ENCODE peak calls at places on chromosome 10, in seven cellular contexts. Q is ascending aorta, R is GM10248, V is cardiac muscle cell, L is Calu3, O is GM12865, M is suprapubic skin. H is an unnamed sample.

GRCh38 chr10:4849555-4850242 is 23.7 kb downstream of the AKR1E2 start:
- DNase-seq in M (peak), L (peak), R (peak), O (peak), V (peak), Q (peak), H (peak)

GRCh38 chr10:72263613-72264241 is 10.0 kb upstream of the DDIT4 start:
- DNase-seq in Q (no peak), O (peak), V (peak), L (peak), R (no peak), M (no peak), H (no peak)

GRCh38 chr10:26274391-26274790 is 57.8 kb downstream of the GAD2 start:
- DNase-seq in Q (no peak), V (no peak), L (no peak), M (no peak), O (no peak), R (no peak), H (no peak)

GRCh38 chr10:51095444-51095843 is 21.2 kb downstream of the PRKG1 start:
- DNase-seq in V (peak), M (no peak), Q (no peak), R (no peak), O (no peak), L (no peak), H (no peak)

GRCh38 chr10:15860692-15861201 is 440 bp upstream of the MINDY3 start:
- DNase-seq in M (no peak), O (no peak), R (no peak), L (no peak), V (no peak), Q (no peak), H (no peak)

GRCh38 chr10:16835223-16835622 is 18.0 kb upstream of the RSU1 start:
- DNase-seq in O (no peak), M (no peak), Q (no peak), L (no peak), R (no peak), V (no peak), H (no peak)

GRCh38 chr10:14837003-14837755 is 658 bp downstream of the CDNF start:
- DNase-seq in O (no peak), V (no peak), L (no peak), Q (no peak), M (no peak), R (no peak), H (no peak)

GRCh38 chr10:10911471-10911921 is 106.2 kb upstream of the CELF2 start:
- DNase-seq in V (peak), L (peak), Q (peak), O (no peak), M (peak), R (no peak), H (no peak)

GRCh38 chr10:28276384-28276783 is 26.5 kb downstream of the MPP7 start:
- DNase-seq in L (no peak), M (no peak), Q (no peak), R (no peak), O (no peak), V (no peak), H (no peak)

GRCh38 chr10:29241925-29242324 is 46.9 kb upstream of the LYZL1 start:
- DNase-seq in R (no peak), M (no peak), V (no peak), O (no peak), Q (no peak), L (no peak), H (no peak)

GRCh38 chr10:11875499-11876281 is 52.5 kb downstream of the PROSER2 start:
- DNase-seq in V (peak), R (no peak), L (peak), O (no peak), Q (peak), M (peak), H (no peak)

GRCh38 chr10:29804025-29804852 is 169.5 kb upstream of the SVIL start:
- DNase-seq in V (peak), Q (peak), R (no peak), L (peak), O (no peak), M (no peak), H (no peak)

GRCh38 chr10:115118346-115118745 is 25.2 kb downstream of the ATRNL1 start:
- DNase-seq in O (peak), M (no peak), V (no peak), Q (no peak), R (no peak), L (no peak), H (no peak)

GRCh38 chr10:4807803-4808507 is 18.1 kb upstream of the AKR1E2 start:
- DNase-seq in M (no peak), V (peak), R (no peak), Q (no peak), L (no peak), O (peak), H (no peak)

GRCh38 chr10:125087191-125087896 is 73.0 kb downstream of the CTBP2 start:
- DNase-seq in R (no peak), O (no peak), V (no peak), Q (no peak), M (peak), L (no peak), H (no peak)

GRCh38 chr10:60395711-60396110 is 6.0 kb upstream of the ANK3 start:
- DNase-seq in Q (no peak), O (no peak), V (no peak), M (no peak), R (no peak), L (no peak), H (no peak)

GRCh38 chr10:75400163-75400768 is 1.3 kb downstream of the ZNF503 start:
- DNase-seq in V (peak), L (no peak), R (peak), O (no peak), Q (no peak), M (no peak), H (peak)

GRCh38 chr10:114342976-114343375 is 61.3 kb downstream of the AFAP1L2 start:
- DNase-seq in M (no peak), V (no peak), O (no peak), R (no peak), Q (no peak), L (no peak), H (no peak)

GRCh38 chr10:49837096-49837495 is 75.0 kb upstream of the OGDHL start:
- DNase-seq in Q (no peak), V (no peak), M (no peak), L (peak), O (no peak), R (no peak), H (no peak)

GRCh38 chr10:778626-779330 is 89.3 kb upstream of the DIP2C start:
- DNase-seq in R (no peak), M (peak), V (no peak), O (no peak), L (no peak), Q (no peak), H (no peak)

GRCh38 chr10:64840341-64840740 is 1319.1 kb downstream of the REEP3 start:
- DNase-seq in V (no peak), Q (no peak), O (no peak), R (no peak), L (no peak), M (no peak), H (no peak)

DNA sequence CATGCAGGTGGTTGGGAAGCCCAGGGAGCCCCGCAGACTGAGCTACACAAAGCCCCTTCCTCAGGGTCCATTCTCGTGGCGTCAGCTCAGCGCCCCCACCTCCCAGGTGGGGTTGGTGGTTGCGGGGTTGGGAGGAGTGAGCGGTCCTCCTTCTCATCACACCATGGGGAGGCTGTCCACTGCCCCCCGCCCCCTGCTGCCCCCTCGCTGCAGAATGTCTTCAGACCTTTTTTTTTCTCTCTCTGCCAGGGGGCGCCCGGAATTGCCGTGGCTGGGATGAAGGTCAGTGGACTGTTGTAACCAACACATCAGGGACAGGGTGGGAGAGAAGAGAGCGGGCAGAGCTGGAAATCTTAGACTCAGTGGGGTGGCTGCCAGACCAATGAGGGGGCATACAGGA is 116.3 kb downstream of the COL13A1 start:
- DNase-seq in V (no peak), O (no peak), L (no peak), Q (no peak), R (no peak), M (no peak), H (no peak)
- TF ChIP-seq CTCF in V (no peak), O (no peak), L (no peak), Q (no peak), R (no peak), M (no peak), H (no peak)

GRCh38 chr10:91090761-91091529 is 129.5 kb upstream of the PCGF5 start:
- DNase-seq in Q (peak), O (peak), V (peak), R (no peak), M (no peak), L (no peak), H (peak)
- TF ChIP-seq CTCF in Q (no peak), O (peak), V (peak), R (peak), M (no peak), L (no peak), H (peak)

GRCh38 chr10:33145451-33146188 is 187.6 kb upstream of the ITGB1 start:
- DNase-seq in M (no peak), Q (no peak), V (peak), L (peak), O (no peak), R (no peak), H (no peak)

GRCh38 chr10:33143160-33143728 is 185.2 kb upstream of the ITGB1 start:
- DNase-seq in L (no peak), M (no peak), V (peak), O (no peak), Q (no peak), R (no peak), H (no peak)

GRCh38 chr10:33142290-33142689 is 184.3 kb upstream of the ITGB1 start:
- DNase-seq in V (peak), M (no peak), L (no peak), Q (no peak), O (no peak), R (no peak), H (no peak)

GRCh38 chr10:33150146-33150545 is 184.3 kb downstream of the NRP1 start:
- DNase-seq in M (no peak), O (no peak), V (peak), L (no peak), R (no peak), Q (no peak), H (no peak)

DNA sequence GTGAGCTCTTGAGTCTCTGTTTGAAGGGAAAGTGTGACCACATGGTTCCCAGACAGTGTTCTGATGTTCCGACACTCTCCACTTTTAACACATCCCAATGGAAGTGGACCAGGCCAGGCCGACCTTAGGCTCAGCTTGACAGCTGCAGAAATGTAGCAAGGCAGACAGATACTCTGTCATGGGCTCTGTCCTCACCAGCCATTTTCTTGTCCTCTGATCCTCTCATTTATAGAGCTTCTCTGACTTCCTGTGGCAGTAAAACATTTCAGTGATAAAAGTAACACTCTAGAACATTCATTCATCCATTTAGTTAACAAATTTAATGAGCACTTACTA is 188.1 kb upstream of the ITGB1 start:
- DNase-seq in O (no peak), Q (no peak), R (no peak), L (no peak), V (no peak), M (no peak), H (no peak)
- TF ChIP-seq CTCF in O (no peak), Q (no peak), R (no peak), L (no peak), V (no peak), M (no peak), H (no peak)

GRCh38 chr10:78520737-78521430 is 487.2 kb downstream of the RPS24 start:
- DNase-seq in O (no peak), R (no peak), Q (no peak), M (no peak), L (peak), V (peak), H (no peak)
- TF ChIP-seq CTCF in O (peak), R (no peak), Q (no peak), M (no peak), L (peak), V (peak), H (no peak)

GRCh38 chr10:19828278-19829049 is 12.2 kb downstream of the PLXDC2 start:
- DNase-seq in R (no peak), L (no peak), M (no peak), Q (no peak), O (no peak), V (peak), H (no peak)

GRCh38 chr10:19833508-19833824 is 17.2 kb downstream of the PLXDC2 start:
- DNase-seq in O (no peak), M (no peak), R (no peak), V (no peak), L (no peak), Q (no peak), H (no peak)

GRCh38 chr10:19835952-19836351 is 19.7 kb downstream of the PLXDC2 start:
- DNase-seq in O (no peak), L (no peak), R (no peak), V (no peak), M (no peak), Q (no peak), H (no peak)

DNA sequence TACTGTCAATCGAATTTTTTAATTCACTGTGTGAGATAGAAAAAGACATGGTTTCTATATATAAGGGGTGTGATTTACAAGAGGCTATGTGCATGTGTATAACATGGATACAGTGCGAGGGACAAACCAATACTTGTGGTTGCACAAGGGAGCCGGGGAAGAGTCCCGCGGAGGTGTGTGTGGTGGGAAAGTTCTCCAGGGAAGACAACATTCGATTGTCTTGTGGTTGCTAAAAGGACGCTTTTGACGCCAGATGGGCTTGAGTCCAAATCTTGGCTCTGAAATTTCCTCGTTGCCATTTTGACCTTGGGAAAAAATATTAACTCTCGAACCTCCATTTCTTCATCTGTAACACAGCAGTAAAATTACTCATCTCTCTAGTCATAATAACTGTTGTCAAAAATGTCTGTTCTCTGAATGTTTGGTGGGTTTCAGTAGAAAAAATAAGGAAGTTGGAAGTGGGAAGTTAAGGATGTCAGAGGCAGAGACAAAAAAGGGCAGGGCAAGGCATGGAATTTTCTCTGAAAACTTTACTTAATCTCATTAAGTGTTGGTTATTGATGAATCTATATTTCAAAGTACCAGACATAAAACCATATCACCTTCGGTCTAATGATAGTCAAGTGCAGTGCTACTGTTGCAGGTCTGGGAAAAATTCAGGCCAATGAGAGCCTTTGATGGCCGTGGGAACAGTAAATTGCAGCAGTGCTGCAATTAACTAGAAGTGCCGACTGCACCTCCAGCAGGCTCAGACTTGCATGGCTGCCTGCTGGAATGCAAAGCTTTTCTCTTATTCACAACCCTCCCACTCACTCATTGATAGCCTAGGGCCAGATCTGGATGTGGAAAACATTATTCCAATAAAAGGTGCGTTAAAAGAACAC is 16.6 kb downstream of the PLXDC2 start:
- DNase-seq in O (no peak), V (peak), M (no peak), L (no peak), Q (no peak), R (no peak), H (no peak)
- TF ChIP-seq CTCF in O (no peak), V (no peak), M (no peak), L (no peak), Q (no peak), R (no peak), H (no peak)

GRCh38 chr10:47049056-47049851 is 138.0 kb downstream of the PTPN20 start:
- DNase-seq in V (no peak), L (no peak), O (no peak), R (no peak), M (no peak), Q (peak), H (no peak)

GRCh38 chr10:47047577-47048532 is 136.6 kb downstream of the PTPN20 start:
- DNase-seq in O (peak), V (peak), L (peak), R (peak), Q (peak), M (peak), H (peak)

GRCh38 chr10:47047127-47047504 is 135.9 kb downstream of the PTPN20 start:
- DNase-seq in O (no peak), R (no peak), L (no peak), V (no peak), Q (peak), M (no peak), H (no peak)

GRCh38 chr10:47049906-47050305 is 138.7 kb downstream of the PTPN20 start:
- DNase-seq in V (no peak), R (no peak), M (no peak), O (no peak), L (no peak), Q (peak), H (no peak)

GRCh38 chr10:47048533-47048905 is 137.3 kb downstream of the PTPN20 start:
- DNase-seq in L (no peak), R (no peak), O (no peak), M (no peak), Q (peak), V (peak), H (no peak)
- TF ChIP-seq CTCF in L (no peak), R (no peak), O (no peak), M (no peak), Q (no peak), V (peak), H (no peak)

GRCh38 chr10:33328253-33328652 is 6.2 kb downstream of the NRP1 start:
- DNase-seq in Q (no peak), O (no peak), R (no peak), M (no peak), V (no peak), L (no peak), H (no peak)
- TF ChIP-seq CTCF in Q (no peak), O (no peak), R (no peak), M (no peak), V (no peak), L (no peak), H (no peak)

DNA sequence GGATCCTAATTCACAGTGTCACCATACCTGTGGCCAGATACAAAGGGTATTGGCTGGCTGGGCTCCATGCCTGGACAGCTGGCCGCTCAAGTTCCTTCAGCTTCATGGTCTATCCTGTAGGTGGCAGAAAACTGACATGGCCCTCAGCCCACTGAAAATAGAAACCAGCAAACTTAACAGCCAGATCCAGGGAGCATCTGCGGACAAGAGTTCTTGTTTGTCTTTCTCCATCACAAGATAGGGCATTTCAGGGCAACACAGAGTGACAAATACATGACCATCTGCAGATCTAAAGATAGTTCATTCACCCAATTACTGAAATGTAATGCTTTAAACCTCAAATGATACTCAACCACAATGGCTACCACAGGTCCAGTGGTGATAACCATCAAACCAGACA is 2.8 kb downstream of the SEC31B start:
- DNase-seq in O (no peak), L (no peak), M (no peak), V (no peak), Q (no peak), R (no peak), H (no peak)
- TF ChIP-seq CTCF in O (no peak), L (no peak), M (no peak), V (peak), Q (no peak), R (peak), H (no peak)

GRCh38 chr10:48305905-48306264 is 592 bp upstream of the MAPK8 start:
- DNase-seq in O (no peak), R (no peak), M (no peak), L (no peak), Q (no peak), V (no peak), H (no peak)

GRCh38 chr10:48306870-48307531 is 524 bp downstream of the MAPK8 start:
- DNase-seq in O (peak), M (no peak), Q (peak), V (peak), L (peak), R (peak), H (peak)

GRCh38 chr10:48306265-48306869 is at the start of gene MAPK8:
- DNase-seq in O (peak), R (peak), Q (peak), L (peak), M (peak), V (peak), H (peak)

GRCh38 chr10:48307584-48307983 is 1.1 kb downstream of the MAPK8 start:
- DNase-seq in O (no peak), M (no peak), R (no peak), Q (no peak), L (no peak), V (no peak), H (peak)

GRCh38 chr10:48309711-48310226 is 3.3 kb downstream of the MAPK8 start:
- DNase-seq in M (no peak), V (peak), R (peak), L (no peak), Q (no peak), O (peak), H (peak)
- TF ChIP-seq CTCF in M (no peak), V (peak), R (peak), L (no peak), Q (no peak), O (peak), H (peak)